ENCODE peak calls at places on chromosomes 4 and X, in seven cellular contexts. F is kidney tubule cell; X is fibroblast of the conjunctiva; B is activated T-helper 1 cell treated with anti-CD3 and anti-CD28 coated beads, Interleukin-2, amount 50 U/mL, for 16 hours; Z is pancreas; O is CD8-positive, alpha-beta T cell; D is CD4-positive, alpha-beta T cell. G is an unnamed sample.

GRCh38 chr4:121217385-121217784 is 53.3 kb upstream of the TNIP3 start:
- DNase-seq in F (no peak), Z (no peak), O (no peak), X (peak), D (no peak), B (no peak), G (no peak)

GRCh38 chrX:97897998-97898397 is 1014.3 kb downstream of the RPA4 start:
- DNase-seq in F (no peak), X (no peak), O (no peak), Z (no peak), D (no peak), B (no peak), G (no peak)

GRCh38 chr4:24428850-24429249 is 155.5 kb downstream of the DHX15 start:
- DNase-seq in F (no peak), O (no peak), B (no peak), Z (no peak), D (no peak), X (no peak), G (no peak)

GRCh38 chr4:138305055-138305454 is 62.9 kb upstream of the SLC7A11 start:
- DNase-seq in X (no peak), O (no peak), B (no peak), D (no peak), Z (no peak), F (no peak), G (no peak)

GRCh38 chr4:58225460-58225859 is 1115.3 kb upstream of the IGFBP7 start:
- DNase-seq in O (no peak), F (no peak), D (no peak), X (no peak), Z (no peak), B (no peak), G (no peak)

GRCh38 chrX:20531667-20532066 is 265.0 kb upstream of the RPS6KA3 start:
- DNase-seq in Z (no peak), O (no peak), X (no peak), D (no peak), F (no peak), B (no peak), G (no peak)

GRCh38 chrX:41265615-41266014 is 68.3 kb upstream of the DDX3X start:
- DNase-seq in B (peak), D (peak), O (no peak), F (peak), X (no peak), Z (no peak), G (no peak)

GRCh38 chr4:163448541-163449203 is 24.9 kb downstream of the TKTL2 start:
- DNase-seq in Z (no peak), X (no peak), D (no peak), F (peak), B (no peak), O (no peak), G (peak)